ENCODE peak calls at places on chromosomes 2 and 18, in seven cellular contexts. K is WTC11, V is fibroblast of lung, M is heart right ventricle, P is natural killer cell, Q is breast epithelium, X is uterus. Y is an unnamed sample.
A peak's percentile ranks its signal among the peaks of the same experiment; 100 is the strongest.

GRCh38 chr2:212730994-212731393 is 192.4 kb upstream of the ERBB4 start:
- DNase-seq in V (no peak), M (no peak), K (no peak), X (no peak), P (no peak), Q (no peak), Y (no peak)

GRCh38 chr18:3814840-3815239 is 364.9 kb downstream of the TGIF1 start:
- DNase-seq in X (no peak), P (no peak), K (no peak), Q (no peak), V (peak; percentile 57), M (no peak), Y (no peak)

GRCh38 chr2:28404086-28404485 is 11.4 kb downstream of the FOSL2 start:
- DNase-seq in Q (no peak), K (no peak), P (no peak), M (no peak), V (no peak), X (no peak), Y (no peak)

GRCh38 chr2:170276056-170276455 is 98.1 kb downstream of the MYO3B start:
- DNase-seq in Q (no peak), M (no peak), V (no peak), P (no peak), K (no peak), X (no peak), Y (no peak)

GRCh38 chr2:199310654-199311275 is 147.0 kb downstream of the SATB2 start:
- DNase-seq in K (no peak), M (no peak), X (no peak), P (no peak), V (no peak), Q (no peak), Y (no peak)

GRCh38 chr2:26318950-26319349 is 27.0 kb upstream of the SELENOI start:
- DNase-seq in X (no peak), V (no peak), Q (no peak), M (no peak), K (no peak), P (no peak), Y (no peak)

GRCh38 chr2:240820014-240820606 is at the start of gene KIF1A:
- DNase-seq in P (no peak), K (peak; percentile 80), V (no peak), M (no peak), Q (no peak), X (no peak), Y (peak; percentile 74)

GRCh38 chr2:238289574-238289973 is 1.2 kb upstream of the PER2 start:
- DNase-seq in P (peak; percentile 31), V (no peak), Q (no peak), X (no peak), M (no peak), K (peak; percentile 12), Y (no peak)

GRCh38 chr18:3304832-3305231 is 42.9 kb downstream of the MYL12B start:
- DNase-seq in P (no peak), K (no peak), M (no peak), V (peak; percentile 28), Q (no peak), X (no peak), Y (no peak)

GRCh38 chr18:49521251-49521650 is 34.2 kb upstream of the C18orf32 start:
- DNase-seq in V (no peak), M (no peak), K (no peak), X (no peak), P (no peak), Q (no peak), Y (no peak)

GRCh38 chr2:3608373-3609278 is 13.7 kb downstream of the COLEC11 start:
- DNase-seq in P (no peak), X (no peak), M (no peak), K (no peak), Q (no peak), V (no peak), Y (no peak)

GRCh38 chr2:58204195-58204959 is 36.7 kb downstream of the FANCL start:
- DNase-seq in X (no peak), V (no peak), Q (no peak), K (no peak), M (no peak), P (no peak), Y (no peak)

GRCh38 chr2:102736607-102737409 is 25.0 kb upstream of the TMEM182 start:
- DNase-seq in M (peak; percentile 88), Q (peak; percentile 72), P (peak; percentile 84), V (peak; percentile 63), X (peak; percentile 59), K (peak; percentile 88), Y (peak; percentile 83)

GRCh38 chr18:32450874-32451273 is 19.8 kb downstream of the GAREM1 start:
- DNase-seq in M (no peak), X (no peak), P (no peak), K (no peak), V (no peak), Q (no peak), Y (no peak)

GRCh38 chr2:240149943-240150784 is 9.7 kb upstream of the OTOS start:
- DNase-seq in K (peak; percentile 80), P (no peak), M (no peak), X (no peak), Q (no peak), V (peak; percentile 12), Y (peak; percentile 62)

GRCh38 chr2:226802573-226802972 is 3.0 kb upstream of the IRS1 start:
- DNase-seq in K (no peak), V (peak; percentile 69), Q (no peak), P (no peak), X (peak; percentile 28), M (no peak), Y (no peak)

GRCh38 chr2:142853912-142854311 is 23.6 kb upstream of the KYNU start:
- DNase-seq in V (no peak), M (no peak), Q (no peak), K (no peak), X (no peak), P (no peak), Y (no peak)

GRCh38 chr18:37450434-37451133 is 115.0 kb downstream of the CELF4 start:
- DNase-seq in M (no peak), P (no peak), Q (no peak), X (no peak), V (peak; percentile 13), K (peak; percentile 75), Y (peak; percentile 30)

GRCh38 chr2:217338306-217338916 is 478.5 kb upstream of the TNP1 start:
- DNase-seq in Q (no peak), M (no peak), X (peak; percentile 56), K (no peak), V (peak; percentile 93), P (no peak), Y (no peak)

GRCh38 chr2:46187112-46187618 is 110.0 kb upstream of the EPAS1 start:
- DNase-seq in V (peak; percentile 57), K (no peak), X (peak; percentile 47), M (no peak), Q (no peak), P (no peak), Y (no peak)

GRCh38 chr2:72893594-72894319 is 6.5 kb downstream of the SPR start:
- DNase-seq in P (no peak), Q (no peak), V (peak; percentile 60), M (peak; percentile 44), X (no peak), K (peak; percentile 83), Y (peak; percentile 58)

GRCh38 chr2:101473911-101474751 is 781 bp downstream of the RFX8 start:
- DNase-seq in K (peak; percentile 65), Q (no peak), V (peak; percentile 66), X (peak; percentile 43), M (peak; percentile 71), P (no peak), Y (peak; percentile 25)

DNA sequence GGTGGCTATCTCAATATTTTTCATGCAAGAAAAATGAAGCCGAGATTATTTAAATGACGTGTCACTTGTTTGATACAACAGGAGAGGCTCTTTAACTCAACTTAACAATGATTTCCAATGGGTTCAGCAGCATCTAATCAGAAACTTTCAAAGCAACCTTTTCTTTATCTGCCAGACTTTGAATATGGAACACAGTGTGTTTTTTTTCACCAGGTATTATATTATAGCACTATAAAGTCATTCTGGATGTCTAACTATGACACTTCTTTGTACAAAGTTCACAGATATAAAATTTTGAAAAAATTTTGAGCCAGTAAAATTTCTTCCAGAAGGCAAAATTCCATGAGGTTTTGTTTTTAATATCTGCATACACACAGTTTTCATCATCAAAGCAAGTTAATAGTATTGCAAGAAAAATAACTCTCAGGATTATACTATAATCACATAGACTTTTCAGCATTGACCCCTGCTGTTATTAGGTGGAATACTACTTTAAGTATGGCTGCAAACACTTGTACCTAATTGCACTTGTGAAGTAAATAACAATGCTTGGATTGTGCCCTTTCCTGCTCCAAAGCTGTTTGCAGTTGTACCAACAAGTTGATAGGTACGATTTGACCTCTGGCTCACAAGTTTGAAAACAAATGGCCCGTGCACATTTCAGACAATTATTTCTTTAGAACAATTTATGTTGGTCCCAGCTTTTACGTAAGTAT is 44.0 kb upstream of the DSG1 start:
- DNase-seq in V (no peak), K (no peak), P (no peak), X (no peak), Q (no peak), M (no peak), Y (no peak)
- TF ChIP-seq CTCF in V (no peak), K (no peak), P (no peak), X (no peak), Q (no peak), M (no peak), Y (no peak)

DNA sequence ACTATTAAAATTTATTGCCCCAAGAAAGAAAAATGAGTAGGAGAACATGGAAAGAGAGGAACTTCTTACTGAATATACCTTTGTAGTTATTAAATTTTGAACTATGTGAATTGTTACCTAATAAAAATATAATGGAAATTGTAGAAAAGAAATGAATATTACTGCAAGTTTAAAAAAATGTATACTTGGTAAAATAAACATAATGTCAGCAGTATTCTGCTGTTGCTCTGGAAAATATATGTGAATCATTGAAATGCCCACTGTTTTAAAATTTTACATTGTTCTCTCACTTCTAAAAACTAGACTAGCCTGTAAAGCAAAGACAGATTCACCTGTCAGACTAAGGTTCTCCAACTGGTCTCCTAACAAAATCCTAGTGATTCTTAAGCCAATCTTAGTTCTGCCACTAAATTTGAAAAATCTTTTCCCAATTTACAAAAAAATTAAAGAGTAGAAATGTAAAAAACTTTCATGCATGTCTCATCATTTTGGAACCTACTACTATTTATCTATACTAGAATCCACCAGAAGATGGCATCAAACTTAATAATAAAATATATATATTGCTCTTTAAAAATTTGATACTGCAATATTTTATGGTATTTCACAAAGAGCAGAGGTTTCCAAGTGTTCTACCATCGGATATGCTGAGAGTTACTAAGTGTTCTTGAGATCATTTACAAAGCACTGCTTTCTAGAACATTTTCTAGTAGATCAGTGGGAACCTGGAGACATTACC is 22.3 kb upstream of the TMEM237 start:
- DNase-seq in P (no peak), K (no peak), X (no peak), Q (no peak), M (no peak), V (no peak), Y (no peak)
- TF ChIP-seq CTCF in P (no peak), K (no peak), X (no peak), Q (no peak), M (peak; percentile 13), V (no peak), Y (no peak)

GRCh38 chr18:46174317-46175039 is 70.3 kb downstream of the HAUS1 start:
- DNase-seq in M (peak; percentile 30), K (peak; percentile 53), Q (no peak), P (peak; percentile 43), V (peak; percentile 45), X (no peak), Y (peak; percentile 34)
- TF ChIP-seq CTCF in M (peak; percentile 31), K (no peak), Q (no peak), P (no peak), V (no peak), X (no peak), Y (no peak)

DNA sequence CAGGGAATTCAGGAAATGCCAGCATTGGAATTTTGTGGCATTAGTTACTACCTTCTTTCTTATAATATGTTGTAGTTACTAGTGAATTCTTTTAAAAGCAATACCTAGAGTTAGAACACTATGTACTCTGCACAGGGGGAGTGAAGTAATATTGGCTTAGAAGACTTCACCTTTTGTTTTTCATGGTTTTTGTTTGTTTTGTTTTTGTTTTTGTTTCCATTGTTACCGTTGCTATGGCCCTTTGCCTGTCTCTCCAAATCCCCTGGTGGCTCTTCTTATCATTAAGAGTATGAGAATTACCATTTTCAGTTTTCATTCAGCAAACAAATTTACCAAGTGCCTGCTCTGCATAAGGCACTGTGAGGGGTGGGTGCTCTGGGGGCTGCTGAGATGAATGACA is 160.1 kb downstream of the HAUS1 start:
- DNase-seq in M (no peak), P (no peak), K (no peak), V (no peak), X (no peak), Q (no peak), Y (no peak)
- TF ChIP-seq CTCF in M (no peak), P (no peak), K (no peak), V (no peak), X (no peak), Q (no peak), Y (no peak)

Y was measured in progenitor cell of endocrine pancreas.